ENCODE peak calls at places on chromosomes 4 and X, in eight cellular contexts. E, M, A, N, S, P, V and Y are unnamed samples.

GRCh38 chr4:152106781-152107321 is 346.0 kb upstream of the GATB start:
- DNase-seq in E (no peak), M (peak; percentile 82), A (no peak), N (no peak), S (no peak), P (no peak), V (no peak), Y (no peak)

GRCh38 chr4:8428288-8429097 is 12.0 kb downstream of the ACOX3 start:
- DNase-seq in E (peak; percentile 1), M (peak; percentile 82), A (peak; percentile 52), N (peak; percentile 23), S (peak; percentile 67), P (peak; percentile 75), V (peak; percentile 66), Y (peak; percentile 76)

GRCh38 chr4:138035781-138036258 is 206.3 kb downstream of the SLC7A11 start:
- DNase-seq in E (peak; percentile 42), M (peak; percentile 70), A (peak; percentile 50), N (peak; percentile 13), S (peak; percentile 8), P (peak; percentile 26), V (no peak), Y (peak; percentile 12)

GRCh38 chr4:121360496-121360895 is 20.3 kb downstream of the QRFPR start:
- DNase-seq in E (no peak), M (peak; percentile 5), A (no peak), N (no peak), S (no peak), P (no peak), V (no peak), Y (no peak)

GRCh38 chrX:46279214-46279924 is 265.9 kb downstream of the ZNF674 start:
- DNase-seq in E (no peak), M (peak; percentile 25), A (no peak), N (no peak), S (no peak), P (no peak), V (no peak), Y (no peak)

GRCh38 chrX:13693341-13693871 is 4.5 kb downstream of the RAB9A start:
- DNase-seq in E (no peak), M (no peak), A (no peak), N (no peak), S (no peak), P (no peak), V (no peak), Y (no peak)

GRCh38 chr4:10554694-10555093 is 97.5 kb upstream of the ZNF518B start:
- DNase-seq in E (no peak), M (peak; percentile 56), A (peak; percentile 39), N (peak; percentile 9), S (peak; percentile 13), P (peak; percentile 57), V (peak; percentile 71), Y (peak; percentile 40)

GRCh38 chrX:70336767-70337166 is 46.9 kb downstream of the KIF4A start:
- DNase-seq in E (no peak), M (no peak), A (no peak), N (no peak), S (no peak), P (no peak), V (no peak), Y (no peak)

GRCh38 chrX:68633981-68634380 is 13.5 kb upstream of the STARD8 start:
- DNase-seq in E (no peak), M (no peak), A (no peak), N (no peak), S (no peak), P (no peak), V (no peak), Y (no peak)

GRCh38 chr4:77078401-77078800 is 2.6 kb upstream of the CCNI start:
- DNase-seq in E (no peak), M (peak; percentile 2), A (no peak), N (no peak), S (no peak), P (no peak), V (no peak), Y (no peak)

GRCh38 chr4:89352541-89352940 is 44.9 kb upstream of the GPRIN3 start:
- DNase-seq in E (no peak), M (no peak), A (no peak), N (no peak), S (no peak), P (no peak), V (no peak), Y (no peak)

GRCh38 chr4:178242655-178243054 is 800.4 kb upstream of the AGA start:
- DNase-seq in E (no peak), M (no peak), A (no peak), N (no peak), S (no peak), P (no peak), V (no peak), Y (no peak)

GRCh38 chrX:134894373-134894895 is 96.4 kb upstream of the SMIM10 start:
- DNase-seq in E (no peak), M (no peak), A (no peak), N (no peak), S (no peak), P (no peak), V (no peak), Y (no peak)

GRCh38 chrX:2391869-2392606 is 108.7 kb downstream of the DHRSX start:
- DNase-seq in E (no peak), M (peak; percentile 97), A (peak; percentile 65), N (peak; percentile 74), S (no peak), P (no peak), V (no peak), Y (no peak)

GRCh38 chr4:19399001-19399400 is 852.7 kb upstream of the SLIT2 start:
- DNase-seq in E (no peak), M (peak; percentile 63), A (no peak), N (no peak), S (no peak), P (no peak), V (no peak), Y (no peak)

GRCh38 chrX:40418413-40419195 is 162.2 kb upstream of the ATP6AP2 start:
- DNase-seq in E (no peak), M (no peak), A (no peak), N (no peak), S (no peak), P (no peak), V (no peak), Y (no peak)

GRCh38 chr4:12724520-12724919 is 759.6 kb downstream of the RAB28 start:
- DNase-seq in E (no peak), M (peak; percentile 2), A (no peak), N (no peak), S (no peak), P (no peak), V (no peak), Y (no peak)

GRCh38 chr4:31674313-31674947 is 954.3 kb downstream of the PCDH7 start:
- DNase-seq in E (no peak), M (no peak), A (no peak), N (no peak), S (no peak), P (no peak), V (no peak), Y (no peak)

GRCh38 chr4:94887027-94887426 is 129.3 kb downstream of the BMPR1B start:
- DNase-seq in E (no peak), M (no peak), A (no peak), N (no peak), S (no peak), P (no peak), V (no peak), Y (no peak)

GRCh38 chr4:182863501-182863900 is 53.7 kb downstream of the DCTD start:
- DNase-seq in E (no peak), M (no peak), A (no peak), N (no peak), S (no peak), P (no peak), V (no peak), Y (no peak)

GRCh38 chr4:87192155-87192919 is 28.1 kb downstream of the KLHL8 start:
- DNase-seq in E (no peak), M (peak; percentile 54), A (no peak), N (no peak), S (no peak), P (no peak), V (no peak), Y (no peak)

GRCh38 chrX:111119341-111119740 is 23.4 kb downstream of the PAK3 start:
- DNase-seq in E (no peak), M (no peak), A (no peak), N (no peak), S (no peak), P (no peak), V (no peak), Y (no peak)

GRCh38 chr4:30182786-30183185 is 537.4 kb upstream of the PCDH7 start:
- DNase-seq in E (no peak), M (peak; percentile 10), A (no peak), N (no peak), S (no peak), P (no peak), V (no peak), Y (no peak)

GRCh38 chrX:153769865-153770605 is 6.0 kb downstream of the PLXNB3 start:
- DNase-seq in E (no peak), M (no peak), A (no peak), N (no peak), S (no peak), P (no peak), V (no peak), Y (no peak)

GRCh38 chrX:103099706-103100105 is 6.8 kb upstream of the NXF3 start:
- DNase-seq in E (no peak), M (peak; percentile 71), A (no peak), N (no peak), S (no peak), P (no peak), V (no peak), Y (no peak)

GRCh38 chr4:92111493-92111892 is 192.3 kb upstream of the GRID2 start:
- DNase-seq in E (no peak), M (no peak), A (no peak), N (no peak), S (no peak), P (no peak), V (no peak), Y (no peak)